ENCODE peak calls at places on chromosomes 12 and 14, in four cellular contexts. One of them, this sample, is unnamed.

GRCh38 chr12:111211910-111212757 is 156.8 kb downstream of the PHETA1 start:
- DNase-seq in NCI-H510A treated with DMSO at 0.1 percent for 48 hours: no peak
- DNase-seq in HEK293T: peak
- DNase-seq in stimulated activated CD8-positive, alpha-beta memory T cell treated with anti-CD3 and anti-CD28 coated beads, Interleukin-7, amount 100 ng/mL, for 1 hour: no peak
- DNase-seq in this sample: no peak

GRCh38 chr12:128388461-128388921 is 121.5 kb downstream of the TMEM132C start:
- DNase-seq in NCI-H510A treated with DMSO at 0.1 percent for 48 hours: peak
- DNase-seq in HEK293T: no peak
- DNase-seq in stimulated activated CD8-positive, alpha-beta memory T cell treated with anti-CD3 and anti-CD28 coated beads, Interleukin-7, amount 100 ng/mL, for 1 hour: no peak
- DNase-seq in this sample: peak

GRCh38 chr14:96095581-96096476 is 56.7 kb downstream of the C14orf132 start:
- DNase-seq in NCI-H510A treated with DMSO at 0.1 percent for 48 hours: peak
- DNase-seq in HEK293T: no peak
- DNase-seq in stimulated activated CD8-positive, alpha-beta memory T cell treated with anti-CD3 and anti-CD28 coated beads, Interleukin-7, amount 100 ng/mL, for 1 hour: no peak
- DNase-seq in this sample: peak

GRCh38 chr12:3135522-3136461 is 58.6 kb downstream of the TSPAN9 start:
- DNase-seq in NCI-H510A treated with DMSO at 0.1 percent for 48 hours: peak
- DNase-seq in HEK293T: peak
- DNase-seq in stimulated activated CD8-positive, alpha-beta memory T cell treated with anti-CD3 and anti-CD28 coated beads, Interleukin-7, amount 100 ng/mL, for 1 hour: no peak
- DNase-seq in this sample: peak

GRCh38 chr14:40727107-40727506 is 879.6 kb upstream of the LRFN5 start:
- DNase-seq in NCI-H510A treated with DMSO at 0.1 percent for 48 hours: no peak
- DNase-seq in HEK293T: no peak
- DNase-seq in stimulated activated CD8-positive, alpha-beta memory T cell treated with anti-CD3 and anti-CD28 coated beads, Interleukin-7, amount 100 ng/mL, for 1 hour: no peak
- DNase-seq in this sample: no peak

GRCh38 chr14:54686219-54686870 is 119.4 kb downstream of the SAMD4A start:
- DNase-seq in NCI-H510A treated with DMSO at 0.1 percent for 48 hours: no peak
- DNase-seq in HEK293T: no peak
- DNase-seq in stimulated activated CD8-positive, alpha-beta memory T cell treated with anti-CD3 and anti-CD28 coated beads, Interleukin-7, amount 100 ng/mL, for 1 hour: no peak
- DNase-seq in this sample: no peak

GRCh38 chr14:102824832-102825231 is 47.6 kb downstream of the TRAF3 start:
- DNase-seq in NCI-H510A treated with DMSO at 0.1 percent for 48 hours: no peak
- DNase-seq in HEK293T: no peak
- DNase-seq in stimulated activated CD8-positive, alpha-beta memory T cell treated with anti-CD3 and anti-CD28 coated beads, Interleukin-7, amount 100 ng/mL, for 1 hour: no peak
- DNase-seq in this sample: no peak

GRCh38 chr14:99862111-99862510 is 68.9 kb downstream of the EML1 start:
- DNase-seq in NCI-H510A treated with DMSO at 0.1 percent for 48 hours: no peak
- DNase-seq in HEK293T: no peak
- DNase-seq in stimulated activated CD8-positive, alpha-beta memory T cell treated with anti-CD3 and anti-CD28 coated beads, Interleukin-7, amount 100 ng/mL, for 1 hour: no peak
- DNase-seq in this sample: no peak

GRCh38 chr12:68259318-68259940 is 6.0 kb upstream of the IL22 start:
- DNase-seq in NCI-H510A treated with DMSO at 0.1 percent for 48 hours: no peak
- DNase-seq in HEK293T: no peak
- DNase-seq in stimulated activated CD8-positive, alpha-beta memory T cell treated with anti-CD3 and anti-CD28 coated beads, Interleukin-7, amount 100 ng/mL, for 1 hour: no peak
- DNase-seq in this sample: no peak

GRCh38 chr12:93853698-93854478 is 176.7 kb downstream of the CRADD start:
- DNase-seq in NCI-H510A treated with DMSO at 0.1 percent for 48 hours: no peak
- DNase-seq in HEK293T: no peak
- DNase-seq in stimulated activated CD8-positive, alpha-beta memory T cell treated with anti-CD3 and anti-CD28 coated beads, Interleukin-7, amount 100 ng/mL, for 1 hour: no peak
- DNase-seq in this sample: no peak

GRCh38 chr12:28870839-28871440 is 278.1 kb upstream of the FAR2 start:
- DNase-seq in NCI-H510A treated with DMSO at 0.1 percent for 48 hours: no peak
- DNase-seq in HEK293T: no peak
- DNase-seq in stimulated activated CD8-positive, alpha-beta memory T cell treated with anti-CD3 and anti-CD28 coated beads, Interleukin-7, amount 100 ng/mL, for 1 hour: no peak
- DNase-seq in this sample: no peak

GRCh38 chr12:105107176-105107496 is 395 bp upstream of the WASHC4 start:
- DNase-seq in NCI-H510A treated with DMSO at 0.1 percent for 48 hours: no peak
- DNase-seq in HEK293T: no peak
- DNase-seq in stimulated activated CD8-positive, alpha-beta memory T cell treated with anti-CD3 and anti-CD28 coated beads, Interleukin-7, amount 100 ng/mL, for 1 hour: no peak
- DNase-seq in this sample: peak

GRCh38 chr12:1834186-1834925 is 14.0 kb downstream of the LRTM2 start:
- DNase-seq in NCI-H510A treated with DMSO at 0.1 percent for 48 hours: no peak
- DNase-seq in HEK293T: no peak
- DNase-seq in stimulated activated CD8-positive, alpha-beta memory T cell treated with anti-CD3 and anti-CD28 coated beads, Interleukin-7, amount 100 ng/mL, for 1 hour: no peak
- DNase-seq in this sample: no peak

GRCh38 chr12:56980268-56980667 is 22.9 kb upstream of the RDH16 start:
- DNase-seq in NCI-H510A treated with DMSO at 0.1 percent for 48 hours: no peak
- DNase-seq in HEK293T: no peak
- DNase-seq in stimulated activated CD8-positive, alpha-beta memory T cell treated with anti-CD3 and anti-CD28 coated beads, Interleukin-7, amount 100 ng/mL, for 1 hour: no peak
- DNase-seq in this sample: no peak

GRCh38 chr12:103997277-103997900 is 31.7 kb downstream of the TDG start:
- DNase-seq in NCI-H510A treated with DMSO at 0.1 percent for 48 hours: no peak
- DNase-seq in HEK293T: no peak
- DNase-seq in stimulated activated CD8-positive, alpha-beta memory T cell treated with anti-CD3 and anti-CD28 coated beads, Interleukin-7, amount 100 ng/mL, for 1 hour: no peak
- DNase-seq in this sample: no peak

GRCh38 chr14:92135269-92135668 is 13.5 kb downstream of the CPSF2 start:
- DNase-seq in NCI-H510A treated with DMSO at 0.1 percent for 48 hours: peak
- DNase-seq in HEK293T: no peak
- DNase-seq in stimulated activated CD8-positive, alpha-beta memory T cell treated with anti-CD3 and anti-CD28 coated beads, Interleukin-7, amount 100 ng/mL, for 1 hour: no peak
- DNase-seq in this sample: peak

GRCh38 chr12:132772551-132772950 is 10.9 kb upstream of the ANKLE2 start:
- DNase-seq in NCI-H510A treated with DMSO at 0.1 percent for 48 hours: no peak
- DNase-seq in HEK293T: no peak
- DNase-seq in stimulated activated CD8-positive, alpha-beta memory T cell treated with anti-CD3 and anti-CD28 coated beads, Interleukin-7, amount 100 ng/mL, for 1 hour: no peak
- DNase-seq in this sample: no peak

GRCh38 chr14:71703477-71703876 is 228.8 kb upstream of the RGS6 start:
- DNase-seq in NCI-H510A treated with DMSO at 0.1 percent for 48 hours: no peak
- DNase-seq in HEK293T: no peak
- DNase-seq in stimulated activated CD8-positive, alpha-beta memory T cell treated with anti-CD3 and anti-CD28 coated beads, Interleukin-7, amount 100 ng/mL, for 1 hour: no peak
- DNase-seq in this sample: peak

GRCh38 chr12:45726594-45727300 is 2.8 kb upstream of the ARID2 start:
- DNase-seq in NCI-H510A treated with DMSO at 0.1 percent for 48 hours: no peak
- DNase-seq in HEK293T: peak
- DNase-seq in stimulated activated CD8-positive, alpha-beta memory T cell treated with anti-CD3 and anti-CD28 coated beads, Interleukin-7, amount 100 ng/mL, for 1 hour: no peak
- DNase-seq in this sample: peak